ENCODE peak calls at places on chromosomes 12 and 14, in ten cellular contexts. B, O, S, T, K, E, I, A, Y and G are unnamed samples.

GRCh38 chr14:56187736-56188135 is 69.5 kb downstream of the PELI2 start:
- DNase-seq in B (no peak), T (no peak), Y (no peak), K (no peak), S (no peak), I (no peak), A (no peak), O (no peak), E (no peak), G (no peak)

GRCh38 chr12:76337583-76337982 is 10.6 kb downstream of the BBS10 start:
- DNase-seq in A (peak), I (no peak), O (no peak), S (no peak), K (no peak), T (no peak), B (no peak), Y (no peak), E (peak), G (no peak)

GRCh38 chr12:48946943-48947342 is 10.3 kb downstream of the ARF3 start:
- DNase-seq in K (no peak), O (no peak), B (no peak), T (no peak), E (no peak), I (no peak), A (no peak), S (no peak), Y (no peak), G (no peak)

GRCh38 chr14:89178802-89179201 is 238.2 kb downstream of the FOXN3 start:
- DNase-seq in E (peak), O (no peak), B (no peak), T (no peak), A (peak), I (peak), Y (no peak), K (no peak), S (no peak), G (no peak)

GRCh38 chr12:40168868-40169267 is 55.9 kb upstream of the LRRK2 start:
- DNase-seq in I (no peak), O (no peak), E (no peak), S (no peak), T (no peak), A (no peak), K (no peak), Y (no peak), B (no peak), G (no peak)

GRCh38 chr12:19462441-19462840 is 23.1 kb downstream of the AEBP2 start:
- DNase-seq in T (no peak), E (peak), I (no peak), O (no peak), B (no peak), A (no peak), K (no peak), S (no peak), Y (no peak), G (no peak)

GRCh38 chr12:121274036-121274763 is 22.3 kb downstream of the CAMKK2 start:
- DNase-seq in A (no peak), B (no peak), K (no peak), S (no peak), O (no peak), T (no peak), E (no peak), Y (no peak), I (no peak), G (no peak)

GRCh38 chr12:132127041-132127440 is 17.1 kb downstream of the DDX51 start:
- DNase-seq in I (no peak), Y (no peak), K (no peak), A (no peak), B (no peak), E (no peak), O (no peak), T (no peak), S (no peak), G (no peak)

GRCh38 chr12:129776977-129777667 is 126.7 kb downstream of the TMEM132D start:
- DNase-seq in I (no peak), Y (no peak), T (no peak), E (no peak), B (no peak), S (no peak), A (no peak), O (no peak), K (no peak), G (no peak)

GRCh38 chr14:98714604-98715003 is 557.4 kb downstream of the BCL11B start:
- DNase-seq in A (no peak), B (no peak), T (no peak), I (no peak), Y (no peak), S (no peak), O (no peak), K (no peak), E (no peak), G (no peak)

GRCh38 chr12:53232641-53233538 is 881 bp upstream of the RARG start:
- DNase-seq in A (peak), S (no peak), I (peak), E (peak), Y (peak), O (peak), K (no peak), T (no peak), B (no peak), G (no peak)

GRCh38 chr12:90013409-90013808 is 304.8 kb upstream of the ATP2B1 start:
- DNase-seq in A (peak), K (no peak), O (no peak), E (no peak), I (no peak), S (no peak), T (no peak), B (peak), Y (no peak), G (no peak)

GRCh38 chr14:91830777-91831176 is 36.6 kb downstream of the TC2N start:
- DNase-seq in T (no peak), S (no peak), I (peak), O (peak), B (no peak), Y (peak), A (no peak), K (no peak), E (no peak), G (no peak)

GRCh38 chr12:45477526-45477925 is 252.0 kb upstream of the ARID2 start:
- DNase-seq in Y (no peak), B (no peak), E (peak), K (no peak), O (no peak), I (no peak), S (no peak), T (no peak), A (peak), G (no peak)

GRCh38 chr14:95710106-95710505 is 3.8 kb downstream of the TCL1A start:
- DNase-seq in K (no peak), T (no peak), E (no peak), A (no peak), B (no peak), O (no peak), S (no peak), Y (no peak), I (no peak), G (no peak)

GRCh38 chr14:50312734-50313054 is 570 bp downstream of the DMAC2L start:
- DNase-seq in E (no peak), B (peak), T (no peak), I (no peak), K (no peak), O (no peak), A (no peak), S (no peak), Y (no peak), G (no peak)

GRCh38 chr14:93045211-93045674 is 70.5 kb downstream of the ITPK1 start:
- DNase-seq in B (no peak), O (no peak), S (no peak), A (peak), T (no peak), Y (no peak), I (peak), K (no peak), E (no peak), G (no peak)

GRCh38 chr12:32211769-32212156 is 105.1 kb downstream of the BICD1 start:
- DNase-seq in T (no peak), O (no peak), E (no peak), Y (no peak), A (no peak), S (no peak), K (no peak), B (no peak), I (no peak), G (no peak)

GRCh38 chr14:79204591-79204990 is 1006.7 kb downstream of the DIO2 start:
- DNase-seq in K (no peak), O (no peak), A (no peak), I (no peak), E (no peak), T (no peak), S (no peak), B (no peak), Y (no peak), G (no peak)

GRCh38 chr12:127230843-127231260 is 1036.1 kb upstream of the TMEM132C start:
- DNase-seq in A (peak), B (no peak), S (peak), K (peak), Y (no peak), E (peak), T (no peak), O (no peak), I (no peak), G (peak)

GRCh38 chr14:73467800-73468199 is 9.5 kb upstream of the NUMB start:
- DNase-seq in T (no peak), A (peak), O (no peak), K (no peak), I (no peak), B (no peak), Y (no peak), E (peak), S (no peak), G (no peak)

GRCh38 chr14:49286257-49286983 is 299.8 kb downstream of the RPS29 start:
- DNase-seq in Y (no peak), S (no peak), E (no peak), K (no peak), I (no peak), B (no peak), A (no peak), O (no peak), T (no peak), G (no peak)

GRCh38 chr12:124660846-124661245 is 93.4 kb upstream of the NCOR2 start:
- DNase-seq in K (no peak), O (no peak), T (no peak), Y (no peak), A (no peak), B (no peak), E (no peak), I (no peak), S (no peak), G (no peak)

GRCh38 chr12:124684971-124685688 is 117.7 kb upstream of the NCOR2 start:
- DNase-seq in K (peak), E (peak), S (no peak), O (no peak), T (no peak), I (no peak), B (no peak), A (peak), Y (no peak), G (peak)

GRCh38 chr12:42144424-42145196 is at the start of gene GXYLT1:
- DNase-seq in Y (peak), S (peak), K (peak), O (peak), E (peak), T (peak), A (peak), I (peak), B (peak), G (peak)

GRCh38 chr14:95774265-95775160 is 60.6 kb upstream of the TCL1A start:
- DNase-seq in E (peak), Y (no peak), S (no peak), O (no peak), B (peak), A (peak), K (peak), T (peak), I (peak), G (peak)

GRCh38 chr14:60680511-60680910 is 31.2 kb upstream of the SIX1 start:
- DNase-seq in I (no peak), A (no peak), B (no peak), S (no peak), Y (no peak), O (no peak), K (no peak), E (no peak), T (no peak), G (no peak)

GRCh38 chr12:121976950-121977349 is 44.7 kb upstream of the BCL7A start:
- DNase-seq in A (no peak), S (no peak), Y (no peak), E (no peak), B (no peak), O (no peak), K (no peak), T (no peak), I (no peak), G (no peak)

GRCh38 chr12:78530065-78530765 is 334.4 kb upstream of the SYT1 start:
- DNase-seq in T (no peak), K (peak), I (no peak), A (peak), E (peak), Y (no peak), B (no peak), O (no peak), S (peak), G (no peak)

GRCh38 chr14:58821421-58821820 is 183.7 kb downstream of the DACT1 start:
- DNase-seq in Y (no peak), O (no peak), B (no peak), I (no peak), K (no peak), T (no peak), E (no peak), A (no peak), S (no peak), G (no peak)

DNA sequence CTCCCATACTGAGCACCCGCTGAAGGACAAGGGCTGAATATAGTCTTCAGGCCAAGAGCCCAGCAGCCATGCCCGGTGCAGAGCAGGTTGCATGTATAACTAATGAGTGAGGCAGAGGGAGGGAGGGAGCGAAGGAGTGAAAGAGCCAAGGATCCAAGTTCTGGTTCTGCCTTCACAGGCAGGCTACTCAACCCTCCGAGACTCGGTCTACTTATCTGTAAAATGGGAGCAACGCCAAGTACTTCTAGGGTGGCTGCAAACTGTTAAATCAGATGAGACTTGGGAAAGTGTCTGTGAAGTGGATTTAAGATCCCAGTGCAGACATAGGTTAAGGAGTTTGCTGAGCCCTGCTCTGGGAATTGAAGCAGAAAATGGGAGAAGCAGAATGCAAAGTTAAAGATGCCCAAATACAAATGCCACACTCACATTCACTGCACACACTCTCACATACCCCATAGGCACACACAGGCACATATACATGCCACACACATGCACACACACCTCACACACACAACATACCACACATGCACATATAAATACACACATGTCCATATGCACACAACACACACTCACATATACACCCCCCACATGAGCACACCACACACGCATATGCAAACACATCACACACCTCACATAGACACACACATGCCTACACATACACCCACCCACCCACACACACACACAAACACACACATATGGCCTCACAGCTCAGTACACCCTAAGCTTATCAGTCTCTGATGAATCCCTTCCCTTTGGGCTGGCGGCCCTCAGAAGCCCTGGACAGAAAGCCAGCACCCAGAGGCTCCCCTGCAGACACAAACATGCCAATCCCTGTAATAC is 76.7 kb downstream of the PITPNM2 start:
- DNase-seq in Y (no peak), E (no peak), B (no peak), K (no peak), A (no peak), T (no peak), S (no peak), O (no peak), I (no peak), G (no peak)
- H3K4me3 ChIP-seq in Y (no peak), E (no peak), B (no peak), K (no peak), A (no peak), T (no peak), S (no peak), O (no peak), I (no peak), G (no peak)

DNA sequence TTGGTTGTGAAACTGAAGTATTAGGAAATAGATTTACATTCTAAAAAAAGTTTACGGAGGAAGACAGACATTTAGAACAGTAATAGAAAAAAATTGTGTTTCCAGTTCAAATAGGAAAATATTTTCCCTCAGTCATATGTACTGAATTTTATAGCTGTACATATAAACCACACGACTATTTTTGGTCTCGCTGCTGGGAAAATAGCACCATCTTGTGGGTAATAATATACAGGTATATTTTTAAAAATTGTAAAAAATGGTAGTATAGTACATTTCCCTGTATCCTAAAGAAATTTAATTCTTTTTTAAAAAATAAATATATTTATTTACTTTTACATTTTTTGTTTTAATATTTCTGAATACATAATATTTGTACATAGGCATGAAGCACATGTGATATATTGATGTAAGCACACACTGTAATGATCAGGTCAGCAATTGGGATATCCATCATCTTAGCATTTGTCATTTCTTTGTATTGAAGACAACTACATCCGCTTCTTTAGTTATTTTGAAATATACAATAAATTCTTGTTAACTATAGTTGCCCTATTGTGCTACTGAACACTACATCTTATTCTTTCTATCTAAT is 168.6 kb downstream of the ALX1 start:
- DNase-seq in O (no peak), K (peak), A (peak), I (peak), Y (no peak), B (peak), T (no peak), S (no peak), E (peak), G (no peak)
- TF ChIP-seq CTCF in O (peak), K (peak), A (peak), I (peak), Y (peak), B (peak), T (peak), S (peak), E (peak), G (peak)

DNA sequence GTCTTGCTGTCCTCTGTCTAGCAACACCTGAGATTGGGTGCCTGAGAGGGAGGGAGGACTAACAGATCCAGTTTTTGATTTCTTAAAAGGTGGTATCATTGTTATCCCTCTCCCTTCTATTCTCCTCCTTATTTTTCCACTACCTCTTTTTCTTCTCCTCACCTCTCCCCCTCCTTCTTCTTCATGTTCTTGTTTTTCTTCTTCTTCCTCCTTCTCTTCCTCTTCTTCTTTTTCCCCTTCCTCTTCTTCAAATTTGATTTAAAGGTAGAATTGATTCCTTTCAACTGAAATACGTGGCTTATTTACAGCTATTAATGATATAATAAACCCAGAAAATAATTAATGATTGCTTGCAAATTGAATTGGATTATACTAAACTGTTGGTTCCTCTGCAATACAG is 256.8 kb upstream of the BTG1 start:
- DNase-seq in S (no peak), I (no peak), T (no peak), B (no peak), Y (no peak), O (no peak), K (no peak), A (no peak), E (no peak), G (no peak)
- H3K4me3 ChIP-seq in S (no peak), I (no peak), T (no peak), B (no peak), Y (no peak), O (no peak), K (no peak), A (no peak), E (no peak), G (no peak)

GRCh38 chr12:1576410-1577240 is 17.8 kb downstream of the FBXL14 start:
- DNase-seq in E (peak), I (peak), T (peak), K (no peak), O (peak), A (peak), S (no peak), Y (no peak), B (no peak), G (no peak)
- TF ChIP-seq CTCF in E (no peak), I (peak), T (no peak), K (no peak), O (no peak), A (peak), S (no peak), Y (no peak), B (no peak), G (no peak)

GRCh38 chr12:106137456-106138278 is 1.1 kb downstream of the NUAK1 start:
- DNase-seq in S (no peak), T (no peak), O (no peak), K (no peak), E (no peak), Y (no peak), A (no peak), I (no peak), B (no peak), G (no peak)

GRCh38 chr12:106134294-106134949 is 4.3 kb downstream of the NUAK1 start:
- DNase-seq in K (no peak), S (no peak), B (no peak), E (no peak), I (no peak), Y (no peak), O (no peak), T (no peak), A (no peak), G (no peak)

GRCh38 chr12:106135075-106135474 is 3.7 kb downstream of the NUAK1 start:
- DNase-seq in A (no peak), T (no peak), O (no peak), E (peak), Y (no peak), B (no peak), I (no peak), K (peak), S (no peak), G (no peak)

GRCh38 chr12:106135781-106136180 is 3.0 kb downstream of the NUAK1 start:
- DNase-seq in A (peak), I (no peak), S (no peak), B (no peak), Y (no peak), E (peak), T (no peak), K (no peak), O (no peak), G (no peak)

GRCh38 chr12:106136263-106136662 is 2.5 kb downstream of the NUAK1 start:
- DNase-seq in Y (peak), B (peak), K (peak), T (peak), E (peak), A (peak), I (peak), S (peak), O (peak), G (no peak)
- H3K4me3 ChIP-seq in Y (peak), B (no peak), K (peak), T (peak), E (peak), A (peak), I (peak), S (peak), O (peak), G (peak)

GRCh38 chr12:13161172-13161571 is 35.4 kb upstream of the EMP1 start:
- DNase-seq in T (no peak), O (no peak), Y (no peak), S (no peak), I (no peak), A (no peak), K (no peak), E (no peak), B (no peak), G (no peak)
- TF ChIP-seq CTCF in T (no peak), O (peak), Y (no peak), S (peak), I (peak), A (peak), K (peak), E (peak), B (peak), G (peak)

GRCh38 chr12:112906712-112907414 is at the start of gene OAS1:
- DNase-seq in K (no peak), I (peak), Y (no peak), O (no peak), E (peak), A (peak), S (no peak), T (peak), B (peak), G (peak)
- H3K4me3 ChIP-seq in K (peak), I (no peak), Y (peak), O (peak), E (peak), A (peak), S (peak), T (peak), B (peak), G (peak)

GRCh38 chr12:57813971-57814771 is 4.4 kb downstream of the AVIL start:
- DNase-seq in S (no peak), T (no peak), K (no peak), E (peak), A (peak), O (no peak), B (no peak), Y (no peak), I (no peak), G (no peak)
- TF ChIP-seq CTCF in S (peak), T (no peak), K (peak), E (peak), A (peak), O (no peak), B (no peak), Y (no peak), I (peak), G (no peak)